ENCODE peak calls at places on chromosomes 1 and 21, in eight cellular contexts. One of them, this sample, is unnamed.

GRCh38 chr1:3942416-3943122 is 42.5 kb upstream of the C1orf174 start:
- DNase-seq in HT1080: no peak
- DNase-seq in GF-D8: no peak
- DNase-seq in astrocyte: no peak
- DNase-seq in hypothalamus: no peak
- DNase-seq in lung: no peak
- DNase-seq in stimulated activated CD4-positive, alpha-beta T cell treated with anti-CD3 and anti-CD28 coated beads, Interleukin-4, amount 100 ng/mL, for 48 hours: no peak
- DNase-seq in T1000: no peak
- DNase-seq in this sample: no peak

GRCh38 chr21:30083120-30083945 is 83.3 kb downstream of the CLDN17 start:
- DNase-seq in HT1080: peak
- DNase-seq in GF-D8: no peak
- DNase-seq in astrocyte: no peak
- DNase-seq in hypothalamus: no peak
- DNase-seq in lung: no peak
- DNase-seq in stimulated activated CD4-positive, alpha-beta T cell treated with anti-CD3 and anti-CD28 coated beads, Interleukin-4, amount 100 ng/mL, for 48 hours: no peak
- DNase-seq in T1000: no peak
- DNase-seq in this sample: no peak

GRCh38 chr1:160830321-160831153 is 32.1 kb downstream of the CD244 start:
- DNase-seq in HT1080: peak
- DNase-seq in GF-D8: no peak
- DNase-seq in astrocyte: peak
- DNase-seq in hypothalamus: peak
- DNase-seq in lung: peak
- DNase-seq in stimulated activated CD4-positive, alpha-beta T cell treated with anti-CD3 and anti-CD28 coated beads, Interleukin-4, amount 100 ng/mL, for 48 hours: peak
- DNase-seq in T1000: no peak
- DNase-seq in this sample: peak

GRCh38 chr1:35569956-35570355 is 3.2 kb upstream of the TFAP2E start:
- DNase-seq in HT1080: no peak
- DNase-seq in GF-D8: no peak
- DNase-seq in astrocyte: peak
- DNase-seq in hypothalamus: no peak
- DNase-seq in lung: no peak
- DNase-seq in stimulated activated CD4-positive, alpha-beta T cell treated with anti-CD3 and anti-CD28 coated beads, Interleukin-4, amount 100 ng/mL, for 48 hours: no peak
- DNase-seq in T1000: no peak
- DNase-seq in this sample: no peak

GRCh38 chr1:223423641-223424233 is 30.5 kb downstream of the CCDC185 start:
- DNase-seq in HT1080: peak
- DNase-seq in GF-D8: no peak
- DNase-seq in astrocyte: no peak
- DNase-seq in hypothalamus: no peak
- DNase-seq in lung: no peak
- DNase-seq in stimulated activated CD4-positive, alpha-beta T cell treated with anti-CD3 and anti-CD28 coated beads, Interleukin-4, amount 100 ng/mL, for 48 hours: no peak
- DNase-seq in T1000: peak
- DNase-seq in this sample: no peak

GRCh38 chr1:10870493-10871096 is 74.1 kb upstream of the CASZ1 start:
- DNase-seq in HT1080: no peak
- DNase-seq in GF-D8: no peak
- DNase-seq in astrocyte: no peak
- DNase-seq in hypothalamus: no peak
- DNase-seq in lung: no peak
- DNase-seq in stimulated activated CD4-positive, alpha-beta T cell treated with anti-CD3 and anti-CD28 coated beads, Interleukin-4, amount 100 ng/mL, for 48 hours: no peak
- DNase-seq in T1000: no peak
- DNase-seq in this sample: no peak

GRCh38 chr1:243798726-243799125 is 51.3 kb downstream of the AKT3 start:
- DNase-seq in HT1080: peak
- DNase-seq in GF-D8: no peak
- DNase-seq in astrocyte: peak
- DNase-seq in hypothalamus: no peak
- DNase-seq in lung: no peak
- DNase-seq in stimulated activated CD4-positive, alpha-beta T cell treated with anti-CD3 and anti-CD28 coated beads, Interleukin-4, amount 100 ng/mL, for 48 hours: no peak
- DNase-seq in T1000: peak
- DNase-seq in this sample: no peak

GRCh38 chr1:66752000-66752592 is at the start of gene DYNLT5:
- DNase-seq in HT1080: no peak
- DNase-seq in GF-D8: no peak
- DNase-seq in astrocyte: peak
- DNase-seq in hypothalamus: peak
- DNase-seq in lung: peak
- DNase-seq in stimulated activated CD4-positive, alpha-beta T cell treated with anti-CD3 and anti-CD28 coated beads, Interleukin-4, amount 100 ng/mL, for 48 hours: no peak
- DNase-seq in T1000: no peak
- DNase-seq in this sample: peak

GRCh38 chr1:182080955-182081582 is 19.6 kb upstream of the ZNF648 start:
- DNase-seq in HT1080: peak
- DNase-seq in GF-D8: peak
- DNase-seq in astrocyte: peak
- DNase-seq in hypothalamus: peak
- DNase-seq in lung: no peak
- DNase-seq in stimulated activated CD4-positive, alpha-beta T cell treated with anti-CD3 and anti-CD28 coated beads, Interleukin-4, amount 100 ng/mL, for 48 hours: no peak
- DNase-seq in T1000: no peak
- DNase-seq in this sample: peak

GRCh38 chr1:247443641-247444040 is 14.3 kb downstream of the OR2B11 start:
- DNase-seq in HT1080: no peak
- DNase-seq in GF-D8: no peak
- DNase-seq in astrocyte: no peak
- DNase-seq in hypothalamus: no peak
- DNase-seq in lung: no peak
- DNase-seq in stimulated activated CD4-positive, alpha-beta T cell treated with anti-CD3 and anti-CD28 coated beads, Interleukin-4, amount 100 ng/mL, for 48 hours: no peak
- DNase-seq in T1000: no peak
- DNase-seq in this sample: no peak

GRCh38 chr1:33424205-33424604 is 6.7 kb downstream of the PHC2 start:
- DNase-seq in HT1080: peak
- DNase-seq in GF-D8: no peak
- DNase-seq in astrocyte: peak
- DNase-seq in hypothalamus: no peak
- DNase-seq in lung: no peak
- DNase-seq in stimulated activated CD4-positive, alpha-beta T cell treated with anti-CD3 and anti-CD28 coated beads, Interleukin-4, amount 100 ng/mL, for 48 hours: no peak
- DNase-seq in T1000: no peak
- DNase-seq in this sample: no peak

GRCh38 chr1:235093013-235093618 is 35.5 kb downstream of the TOMM20 start:
- DNase-seq in HT1080: peak
- DNase-seq in GF-D8: peak
- DNase-seq in astrocyte: peak
- DNase-seq in hypothalamus: peak
- DNase-seq in lung: no peak
- DNase-seq in stimulated activated CD4-positive, alpha-beta T cell treated with anti-CD3 and anti-CD28 coated beads, Interleukin-4, amount 100 ng/mL, for 48 hours: no peak
- DNase-seq in T1000: no peak
- DNase-seq in this sample: peak

GRCh38 chr1:13487143-13487868 is 26.5 kb downstream of the LRRC38 start:
- DNase-seq in HT1080: no peak
- DNase-seq in GF-D8: no peak
- DNase-seq in astrocyte: no peak
- DNase-seq in hypothalamus: no peak
- DNase-seq in lung: no peak
- DNase-seq in stimulated activated CD4-positive, alpha-beta T cell treated with anti-CD3 and anti-CD28 coated beads, Interleukin-4, amount 100 ng/mL, for 48 hours: no peak
- DNase-seq in T1000: no peak
- DNase-seq in this sample: no peak

GRCh38 chr1:219961684-219962083 is 33.3 kb upstream of the SLC30A10 start:
- DNase-seq in HT1080: no peak
- DNase-seq in GF-D8: no peak
- DNase-seq in astrocyte: no peak
- DNase-seq in hypothalamus: no peak
- DNase-seq in lung: no peak
- DNase-seq in stimulated activated CD4-positive, alpha-beta T cell treated with anti-CD3 and anti-CD28 coated beads, Interleukin-4, amount 100 ng/mL, for 48 hours: no peak
- DNase-seq in T1000: no peak
- DNase-seq in this sample: no peak

GRCh38 chr1:65157546-65157941 is 9.5 kb downstream of the AK4 start:
- DNase-seq in HT1080: no peak
- DNase-seq in GF-D8: no peak
- DNase-seq in astrocyte: no peak
- DNase-seq in hypothalamus: no peak
- DNase-seq in lung: no peak
- DNase-seq in stimulated activated CD4-positive, alpha-beta T cell treated with anti-CD3 and anti-CD28 coated beads, Interleukin-4, amount 100 ng/mL, for 48 hours: no peak
- DNase-seq in T1000: no peak
- DNase-seq in this sample: no peak

GRCh38 chr1:155175927-155176371 is 2.3 kb downstream of the TRIM46 start:
- DNase-seq in HT1080: peak
- DNase-seq in GF-D8: peak
- DNase-seq in astrocyte: no peak
- DNase-seq in hypothalamus: no peak
- DNase-seq in lung: no peak
- DNase-seq in stimulated activated CD4-positive, alpha-beta T cell treated with anti-CD3 and anti-CD28 coated beads, Interleukin-4, amount 100 ng/mL, for 48 hours: no peak
- DNase-seq in T1000: no peak
- DNase-seq in this sample: no peak

GRCh38 chr1:228664399-228664914 is 70.8 kb upstream of the RHOU start:
- DNase-seq in HT1080: peak
- DNase-seq in GF-D8: peak
- DNase-seq in astrocyte: peak
- DNase-seq in hypothalamus: peak
- DNase-seq in lung: peak
- DNase-seq in stimulated activated CD4-positive, alpha-beta T cell treated with anti-CD3 and anti-CD28 coated beads, Interleukin-4, amount 100 ng/mL, for 48 hours: peak
- DNase-seq in T1000: peak
- DNase-seq in this sample: peak

GRCh38 chr1:118217073-118217620 is 32.1 kb upstream of the SPAG17 start:
- DNase-seq in HT1080: no peak
- DNase-seq in GF-D8: no peak
- DNase-seq in astrocyte: no peak
- DNase-seq in hypothalamus: no peak
- DNase-seq in lung: no peak
- DNase-seq in stimulated activated CD4-positive, alpha-beta T cell treated with anti-CD3 and anti-CD28 coated beads, Interleukin-4, amount 100 ng/mL, for 48 hours: no peak
- DNase-seq in T1000: no peak
- DNase-seq in this sample: no peak

GRCh38 chr1:84406209-84406917 is 8.1 kb downstream of the DNASE2B start:
- DNase-seq in HT1080: peak
- DNase-seq in GF-D8: no peak
- DNase-seq in astrocyte: peak
- DNase-seq in hypothalamus: no peak
- DNase-seq in lung: no peak
- DNase-seq in stimulated activated CD4-positive, alpha-beta T cell treated with anti-CD3 and anti-CD28 coated beads, Interleukin-4, amount 100 ng/mL, for 48 hours: no peak
- DNase-seq in T1000: no peak
- DNase-seq in this sample: no peak

GRCh38 chr1:200610846-200611245 is 9.7 kb downstream of the KIF14 start:
- DNase-seq in HT1080: peak
- DNase-seq in GF-D8: no peak
- DNase-seq in astrocyte: no peak
- DNase-seq in hypothalamus: no peak
- DNase-seq in lung: no peak
- DNase-seq in stimulated activated CD4-positive, alpha-beta T cell treated with anti-CD3 and anti-CD28 coated beads, Interleukin-4, amount 100 ng/mL, for 48 hours: no peak
- DNase-seq in T1000: no peak
- DNase-seq in this sample: no peak

GRCh38 chr1:211619033-211619996 is 40.4 kb upstream of the SLC30A1 start:
- DNase-seq in HT1080: no peak
- DNase-seq in GF-D8: no peak
- DNase-seq in astrocyte: no peak
- DNase-seq in hypothalamus: no peak
- DNase-seq in lung: no peak
- DNase-seq in stimulated activated CD4-positive, alpha-beta T cell treated with anti-CD3 and anti-CD28 coated beads, Interleukin-4, amount 100 ng/mL, for 48 hours: no peak
- DNase-seq in T1000: no peak
- DNase-seq in this sample: no peak

GRCh38 chr1:229430761-229431269 is 3.1 kb downstream of the ACTA1 start:
- DNase-seq in HT1080: no peak
- DNase-seq in GF-D8: no peak
- DNase-seq in astrocyte: peak
- DNase-seq in hypothalamus: peak
- DNase-seq in lung: no peak
- DNase-seq in stimulated activated CD4-positive, alpha-beta T cell treated with anti-CD3 and anti-CD28 coated beads, Interleukin-4, amount 100 ng/mL, for 48 hours: peak
- DNase-seq in T1000: no peak
- DNase-seq in this sample: peak

GRCh38 chr1:63379583-63379982 is 12.2 kb downstream of the ALG6 start:
- DNase-seq in HT1080: no peak
- DNase-seq in GF-D8: no peak
- DNase-seq in astrocyte: no peak
- DNase-seq in hypothalamus: no peak
- DNase-seq in lung: no peak
- DNase-seq in stimulated activated CD4-positive, alpha-beta T cell treated with anti-CD3 and anti-CD28 coated beads, Interleukin-4, amount 100 ng/mL, for 48 hours: no peak
- DNase-seq in T1000: no peak
- DNase-seq in this sample: no peak

GRCh38 chr1:24828183-24828886 is 83.1 kb downstream of the CLIC4 start:
- DNase-seq in HT1080: no peak
- DNase-seq in GF-D8: no peak
- DNase-seq in astrocyte: no peak
- DNase-seq in hypothalamus: no peak
- DNase-seq in lung: no peak
- DNase-seq in stimulated activated CD4-positive, alpha-beta T cell treated with anti-CD3 and anti-CD28 coated beads, Interleukin-4, amount 100 ng/mL, for 48 hours: no peak
- DNase-seq in T1000: no peak
- DNase-seq in this sample: no peak

GRCh38 chr1:243562473-243562872 is 287.6 kb downstream of the AKT3 start:
- DNase-seq in HT1080: no peak
- DNase-seq in GF-D8: no peak
- DNase-seq in astrocyte: no peak
- DNase-seq in hypothalamus: no peak
- DNase-seq in lung: no peak
- DNase-seq in stimulated activated CD4-positive, alpha-beta T cell treated with anti-CD3 and anti-CD28 coated beads, Interleukin-4, amount 100 ng/mL, for 48 hours: no peak
- DNase-seq in T1000: no peak
- DNase-seq in this sample: no peak

GRCh38 chr1:153921803-153922075 is 1.0 kb downstream of the GATAD2B start:
- DNase-seq in HT1080: no peak
- DNase-seq in GF-D8: no peak
- DNase-seq in astrocyte: no peak
- DNase-seq in hypothalamus: no peak
- DNase-seq in lung: no peak
- DNase-seq in stimulated activated CD4-positive, alpha-beta T cell treated with anti-CD3 and anti-CD28 coated beads, Interleukin-4, amount 100 ng/mL, for 48 hours: no peak
- DNase-seq in T1000: no peak
- DNase-seq in this sample: no peak

GRCh38 chr1:89641781-89642180 is 8.9 kb downstream of the LRRC8C start:
- DNase-seq in HT1080: no peak
- DNase-seq in GF-D8: no peak
- DNase-seq in astrocyte: no peak
- DNase-seq in hypothalamus: no peak
- DNase-seq in lung: no peak
- DNase-seq in stimulated activated CD4-positive, alpha-beta T cell treated with anti-CD3 and anti-CD28 coated beads, Interleukin-4, amount 100 ng/mL, for 48 hours: no peak
- DNase-seq in T1000: no peak
- DNase-seq in this sample: no peak

GRCh38 chr1:116471241-116471640 is 98.2 kb downstream of the ATP1A1 start:
- DNase-seq in HT1080: no peak
- DNase-seq in GF-D8: no peak
- DNase-seq in astrocyte: no peak
- DNase-seq in hypothalamus: no peak
- DNase-seq in lung: no peak
- DNase-seq in stimulated activated CD4-positive, alpha-beta T cell treated with anti-CD3 and anti-CD28 coated beads, Interleukin-4, amount 100 ng/mL, for 48 hours: no peak
- DNase-seq in T1000: no peak
- DNase-seq in this sample: no peak

GRCh38 chr1:208475951-208476824 is 232.0 kb upstream of the PLXNA2 start:
- DNase-seq in HT1080: peak
- DNase-seq in GF-D8: no peak
- DNase-seq in astrocyte: no peak
- DNase-seq in hypothalamus: no peak
- DNase-seq in lung: no peak
- DNase-seq in stimulated activated CD4-positive, alpha-beta T cell treated with anti-CD3 and anti-CD28 coated beads, Interleukin-4, amount 100 ng/mL, for 48 hours: no peak
- DNase-seq in T1000: no peak
- DNase-seq in this sample: peak

GRCh38 chr21:45053561-45053960 is 20.8 kb upstream of the ADARB1 start:
- DNase-seq in HT1080: no peak
- DNase-seq in GF-D8: no peak
- DNase-seq in astrocyte: no peak
- DNase-seq in hypothalamus: no peak
- DNase-seq in lung: no peak
- DNase-seq in stimulated activated CD4-positive, alpha-beta T cell treated with anti-CD3 and anti-CD28 coated beads, Interleukin-4, amount 100 ng/mL, for 48 hours: no peak
- DNase-seq in T1000: no peak
- DNase-seq in this sample: no peak

This sample was measured in mucosa of gallbladder.